ENCODE peak calls at places on chromosomes 16 and 17, in five cellular contexts. A is neural progenitor cell, C is GM23248, G is GM23338, I is OCI-LY7. H is an unnamed sample.

GRCh38 chr17:78780852-78781338 is 1.2 kb downstream of the CYTH1 start:
- DNase-seq in I (peak; percentile 70), A (no peak), C (peak; percentile 68), G (no peak), H (no peak)

GRCh38 chr16:30054959-30055553 is 10.5 kb upstream of the ALDOA start:
- DNase-seq in C (no peak), G (peak; percentile 88), I (peak; percentile 63), A (peak; percentile 79), H (no peak)

GRCh38 chr16:73068546-73069401 is 20.8 kb upstream of the ZFHX3 start:
- DNase-seq in I (no peak), A (peak; percentile 9), C (peak; percentile 95), G (no peak), H (no peak)

GRCh38 chr17:17783121-17783824 is 53.5 kb downstream of the SREBF1 start:
- DNase-seq in G (peak; percentile 89), A (peak; percentile 88), C (peak; percentile 64), I (peak; percentile 93), H (peak; percentile 62)

GRCh38 chr16:16021646-16021987 is 72.2 kb downstream of the ABCC1 start:
- DNase-seq in G (no peak), C (no peak), A (no peak), I (no peak), H (no peak)

GRCh38 chr16:31200821-31201510 is 1.6 kb downstream of the PYCARD start:
- DNase-seq in I (peak; percentile 49), C (peak; percentile 60), G (no peak), A (no peak), H (no peak)

GRCh38 chr17:18959071-18959844 is 7.3 kb downstream of the SLC5A10 start:
- DNase-seq in I (no peak), A (peak; percentile 39), C (no peak), G (no peak), H (peak; percentile 2)

GRCh38 chr16:66996983-66997358 is 8.6 kb downstream of the CES4A start:
- DNase-seq in G (no peak), A (no peak), I (no peak), C (no peak), H (no peak)

GRCh38 chr17:71501716-71502115 is 619.1 kb upstream of the SOX9 start:
- DNase-seq in A (no peak), G (no peak), C (no peak), I (no peak), H (no peak)

GRCh38 chr16:88792668-88793587 is 7.9 kb upstream of the PIEZO1 start:
- DNase-seq in G (peak; percentile 5), C (no peak), A (no peak), I (peak; percentile 61), H (no peak)

GRCh38 chr16:88790312-88791150 is 5.5 kb upstream of the PIEZO1 start:
- DNase-seq in I (peak; percentile 62), C (peak; percentile 85), A (no peak), G (peak; percentile 35), H (no peak)

GRCh38 chr16:88787579-88788314 is 2.7 kb upstream of the PIEZO1 start:
- DNase-seq in I (no peak), C (no peak), A (no peak), G (no peak), H (no peak)

GRCh38 chr16:88792078-88792550 is 7.1 kb upstream of the PIEZO1 start:
- DNase-seq in G (no peak), C (peak; percentile 91), A (no peak), I (no peak), H (no peak)

DNA sequence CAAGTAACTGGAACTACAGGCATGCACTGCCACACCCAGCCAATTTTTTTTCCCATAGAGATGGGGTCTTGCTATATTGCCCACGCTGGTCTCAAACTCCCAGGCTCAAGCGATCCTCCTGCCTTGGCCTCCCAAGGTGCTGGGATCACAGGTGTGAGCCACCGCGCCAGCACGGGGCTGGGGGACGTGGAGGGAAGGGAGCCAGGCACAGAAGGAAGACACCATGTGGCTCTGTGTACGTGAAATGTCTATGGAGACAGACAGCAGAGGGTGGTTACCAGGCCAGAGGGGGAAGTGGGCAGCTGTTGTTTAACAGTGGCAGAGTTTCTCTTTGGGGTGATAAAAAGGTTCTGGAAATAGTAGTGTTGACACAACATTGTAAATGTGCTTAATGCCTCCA is 4.6 kb upstream of the PIEZO1 start:
- DNase-seq in A (no peak), G (no peak), I (no peak), C (no peak), H (no peak)
- H3K4me1 ChIP-seq in A (peaks cover 21% of the 10 kb centered on the region), G (peaks cover 10% of the 10 kb centered on the region), I (peaks cover 55% of the 10 kb centered on the region), C (peaks cover 25% of the 10 kb centered on the region), H (no peaks in the 10 kb centered on the region)

GRCh38 chr16:79297297-79297696 is 303.2 kb downstream of the MAF start:
- DNase-seq in A (no peak), G (no peak), I (no peak), C (no peak), H (no peak)

GRCh38 chr16:79294568-79294967 is 306.0 kb downstream of the MAF start:
- DNase-seq in C (no peak), A (no peak), G (no peak), I (no peak), H (peak; percentile 56)

GRCh38 chr16:79296491-79296890 is 304.0 kb downstream of the MAF start:
- DNase-seq in A (no peak), G (no peak), C (no peak), I (no peak), H (no peak)

GRCh38 chr16:79295746-79296145 is 304.8 kb downstream of the MAF start:
- DNase-seq in A (no peak), G (no peak), I (no peak), C (no peak), H (no peak)

GRCh38 chr16:79293831-79294230 is 306.7 kb downstream of the MAF start:
- DNase-seq in I (no peak), A (no peak), C (no peak), G (no peak), H (peak; percentile 53)
- H3K4me2 ChIP-seq in I (no peak overlapping the region), A (no peak overlapping the region), C (no peak overlapping the region), G (no peak overlapping the region), H (peak overlapping the region; percentile 18)

GRCh38 chr16:74372369-74372768 is 3.7 kb upstream of the NPIPB15 start:
- DNase-seq in I (no peak), A (no peak), C (no peak), G (no peak), H (no peak)
- TF ChIP-seq EZH2phosphoT487 in I (no peak), A (no peak), C (no peak), G (no peak), H (no peak)

GRCh38 chr17:29273924-29274323 is 20.0 kb downstream of the NUFIP2 start:
- DNase-seq in I (no peak), G (no peak), A (no peak), C (no peak), H (no peak)
- H3K4me1 ChIP-seq in I (no peaks in the 10 kb centered on the region), G (peaks cover 6% of the 10 kb centered on the region), A (no peaks in the 10 kb centered on the region), C (peaks cover 14% of the 10 kb centered on the region), H (peaks cover 6% of the 10 kb centered on the region)

DNA sequence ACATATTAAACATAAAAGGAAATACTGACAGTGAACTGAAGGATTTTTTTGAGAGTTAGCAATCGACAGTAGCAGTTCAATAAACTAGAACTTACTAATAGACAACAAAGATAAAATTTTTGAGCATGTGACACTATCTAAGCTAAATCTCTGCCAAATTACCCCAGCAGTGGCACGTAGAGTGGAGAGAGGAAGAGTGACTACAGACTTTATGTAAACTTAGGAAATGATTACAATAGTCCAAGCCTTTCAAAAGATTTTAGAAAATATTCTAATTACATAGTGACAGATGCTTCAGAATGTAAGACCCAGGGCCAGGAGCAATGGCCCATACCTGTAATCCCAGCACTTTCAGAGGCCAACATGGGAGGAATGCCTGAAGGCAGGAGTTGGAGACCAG is 52.4 kb downstream of the CFDP1 start:
- DNase-seq in G (no peak), I (no peak), C (peak; percentile 57), A (no peak), H (no peak)
- H3K4me2 ChIP-seq in G (no peak overlapping the region), I (peak overlapping the region; percentile 65), C (peak overlapping the region; percentile 48), A (no peak overlapping the region), H (no peak overlapping the region)

GRCh38 chr17:74325376-74325742 is 667 bp upstream of the KIF19 start:
- DNase-seq in A (no peak), G (peak; percentile 37), I (no peak), C (no peak), H (no peak)
- TF ChIP-seq EZH2phosphoT487 in A (peak; percentile 9), G (no peak), I (no peak), C (no peak), H (no peak)

GRCh38 chr17:63840591-63841349 is 1.7 kb downstream of the SMARCD2 start:
- DNase-seq in I (no peak), A (no peak), G (no peak), C (peak; percentile 34), H (no peak)
- H3K4me1 ChIP-seq in I (peaks cover 48% of the 10 kb centered on the region), A (peaks cover 21% of the 10 kb centered on the region), G (peaks cover 28% of the 10 kb centered on the region), C (peaks cover 38% of the 10 kb centered on the region), H (peaks cover 36% of the 10 kb centered on the region)

GRCh38 chr16:78106659-78107058 is 7.2 kb downstream of the WWOX start:
- DNase-seq in A (no peak), G (no peak), I (no peak), C (no peak), H (no peak)

GRCh38 chr16:78108451-78108850 is 9.0 kb downstream of the WWOX start:
- DNase-seq in A (no peak), G (no peak), I (no peak), C (no peak), H (no peak)

GRCh38 chr16:78102865-78103264 is 3.4 kb downstream of the WWOX start:
- DNase-seq in G (no peak), C (no peak), A (no peak), I (no peak), H (no peak)

GRCh38 chr16:78102122-78102660 is 2.7 kb downstream of the WWOX start:
- DNase-seq in C (no peak), A (no peak), I (no peak), G (no peak), H (no peak)

DNA sequence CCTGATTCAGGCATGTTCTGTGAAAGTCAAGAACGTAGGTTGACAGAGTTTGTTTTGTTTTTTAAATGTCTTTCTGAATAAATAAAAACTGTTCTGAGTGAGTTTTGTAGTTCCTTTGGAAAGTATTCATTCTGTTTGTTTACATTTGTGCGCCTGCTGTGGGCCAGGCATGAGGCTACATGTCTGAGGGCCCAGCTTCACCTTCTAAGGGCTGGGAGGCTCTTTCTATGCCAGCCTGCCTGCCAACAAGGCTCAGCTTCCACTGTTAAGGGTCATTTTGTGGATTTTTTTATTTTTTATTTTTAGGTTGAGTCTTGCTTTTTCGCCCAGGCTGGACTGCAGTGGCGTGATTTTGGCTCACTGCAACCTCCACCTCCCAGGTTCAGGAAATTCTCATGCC is 6.1 kb downstream of the WWOX start:
- DNase-seq in A (no peak), G (no peak), I (no peak), C (no peak), H (no peak)
- H3K4me2 ChIP-seq in A (no peak overlapping the region), G (no peak overlapping the region), I (no peak overlapping the region), C (no peak overlapping the region), H (no peak overlapping the region)

GRCh38 chr16:24731722-24732419 is 2.4 kb downstream of the TNRC6A start:
- DNase-seq in C (no peak), G (no peak), I (no peak), A (no peak), H (no peak)

GRCh38 chr16:24729243-24729966 is at the start of gene TNRC6A:
- DNase-seq in A (peak; percentile 94), G (peak; percentile 92), C (peak; percentile 96), I (peak; percentile 90), H (peak; percentile 94)

GRCh38 chr16:24728891-24729242 is 584 bp upstream of the TNRC6A start:
- DNase-seq in A (no peak), G (no peak), I (no peak), C (no peak), H (no peak)

GRCh38 chr16:24729967-24730815 is 740 bp downstream of the TNRC6A start:
- DNase-seq in A (peak; percentile 31), C (peak; percentile 65), G (peak; percentile 51), I (peak; percentile 21), H (peak; percentile 52)

GRCh38 chr16:24730914-24731313 is 1.5 kb downstream of the TNRC6A start:
- DNase-seq in A (no peak), G (no peak), C (no peak), I (no peak), H (no peak)
- TF ChIP-seq EZH2phosphoT487 in A (no peak), G (no peak), C (no peak), I (no peak), H (no peak)

H was measured in hepatocyte.